ENCODE peak calls at places on chromosomes 2 and 18, in five cellular contexts. V, J, C, Q and F are unnamed samples.

GRCh38 chr2:120415060-120415459 is 69.1 kb downstream of the INHBB start:
- DNase-seq in V (no peak), J (no peak), C (no peak), Q (no peak), F (no peak)

GRCh38 chr2:128329607-128330006 is 10.9 kb upstream of the HS6ST1 start:
- DNase-seq in V (peak), J (no peak), C (no peak), Q (no peak), F (no peak)

GRCh38 chr18:77250926-77251729 is 1.5 kb downstream of the GALR1 start:
- DNase-seq in V (peak), J (no peak), C (no peak), Q (no peak), F (no peak)

GRCh38 chr2:70472256-70472905 is 81.2 kb downstream of the TGFA start:
- DNase-seq in V (peak), J (no peak), C (no peak), Q (no peak), F (no peak)

GRCh38 chr2:16069933-16070647 is 129.7 kb downstream of the MYCN start:
- DNase-seq in V (no peak), J (no peak), C (no peak), Q (no peak), F (no peak)

GRCh38 chr2:180722551-180723239 is 257.7 kb upstream of the UBE2E3 start:
- DNase-seq in V (peak), J (no peak), C (no peak), Q (no peak), F (no peak)

GRCh38 chr18:48542513-48543181 is 3.8 kb downstream of the CTIF start:
- DNase-seq in V (no peak), J (peak), C (no peak), Q (no peak), F (no peak)

GRCh38 chr2:10478298-10478625 is 30.1 kb upstream of the ODC1 start:
- DNase-seq in V (no peak), J (no peak), C (no peak), Q (no peak), F (no peak)

GRCh38 chr2:206211657-206212255 is 52.1 kb downstream of the EEF1B2 start:
- DNase-seq in V (peak), J (no peak), C (no peak), Q (no peak), F (no peak)

GRCh38 chr2:30990176-30990575 is 148.1 kb downstream of the GALNT14 start:
- DNase-seq in V (no peak), J (no peak), C (no peak), Q (no peak), F (no peak)

GRCh38 chr2:221571391-221572179 is 519 bp downstream of the EPHA4 start:
- DNase-seq in V (peak), J (peak), C (peak), Q (peak), F (peak)

GRCh38 chr2:143264851-143265250 is 135.6 kb downstream of the ARHGAP15 start:
- DNase-seq in V (peak), J (no peak), C (no peak), Q (no peak), F (no peak)

GRCh38 chr2:229445501-229446294 is 174.6 kb upstream of the PID1 start:
- DNase-seq in V (peak), J (no peak), C (no peak), Q (no peak), F (no peak)

GRCh38 chr2:65818873-65819451 is 386.6 kb upstream of the SPRED2 start:
- DNase-seq in V (no peak), J (no peak), C (no peak), Q (no peak), F (no peak)

GRCh38 chr2:45919711-45920111 is 268.2 kb downstream of the PRKCE start:
- DNase-seq in V (no peak), J (no peak), C (no peak), Q (no peak), F (no peak)

GRCh38 chr2:241632478-241633325 is 4.3 kb downstream of the THAP4 start:
- DNase-seq in V (no peak), J (no peak), C (no peak), Q (no peak), F (no peak)

GRCh38 chr2:174247474-174248186 is 702 bp downstream of the OLA1 start:
- DNase-seq in V (peak), J (no peak), C (no peak), Q (peak), F (no peak)

GRCh38 chr2:38187416-38188127 is 111.6 kb upstream of the CYP1B1 start:
- DNase-seq in V (peak), J (peak), C (no peak), Q (peak), F (no peak)

GRCh38 chr18:45374878-45375630 is 240.2 kb upstream of the SLC14A2 start:
- DNase-seq in V (no peak), J (no peak), C (no peak), Q (no peak), F (no peak)

GRCh38 chr2:62208758-62209114 is 12.8 kb downstream of the B3GNT2 start:
- DNase-seq in V (no peak), J (no peak), C (peak), Q (no peak), F (peak)

GRCh38 chr18:45715212-45715780 is 8.7 kb upstream of the SLC14A1 start:
- DNase-seq in V (no peak), J (no peak), C (no peak), Q (no peak), F (no peak)

GRCh38 chr2:129661942-129662341 is 317.5 kb upstream of the RAB6C start:
- DNase-seq in V (no peak), J (no peak), C (no peak), Q (no peak), F (no peak)

GRCh38 chr2:237673130-237673921 is 45.9 kb downstream of the LRRFIP1 start:
- DNase-seq in V (no peak), J (no peak), C (peak), Q (peak), F (peak)

GRCh38 chr2:212001280-212001679 is 537.3 kb downstream of the ERBB4 start:
- DNase-seq in V (no peak), J (no peak), C (no peak), Q (no peak), F (no peak)

GRCh38 chr2:233764264-233764663 is 4.2 kb downstream of the UGT1A1 start:
- DNase-seq in V (peak), J (peak), C (no peak), Q (peak), F (no peak)

GRCh38 chr2:38178556-38179419 is 102.8 kb upstream of the CYP1B1 start:
- DNase-seq in V (peak), J (no peak), C (no peak), Q (no peak), F (no peak)

GRCh38 chr2:73043279-73043678 is 28.2 kb downstream of the SFXN5 start:
- DNase-seq in V (no peak), J (no peak), C (no peak), Q (no peak), F (no peak)

GRCh38 chr2:239156516-239157265 is 244.1 kb downstream of the HDAC4 start:
- DNase-seq in V (no peak), J (peak), C (no peak), Q (no peak), F (no peak)

GRCh38 chr18:26460449-26461091 is 87.8 kb downstream of the KCTD1 start:
- DNase-seq in V (peak), J (no peak), C (no peak), Q (no peak), F (no peak)

GRCh38 chr2:55223958-55224760 is 7.9 kb downstream of the CLHC1 start:
- DNase-seq in V (no peak), J (no peak), C (no peak), Q (no peak), F (no peak)

GRCh38 chr2:17857016-17857415 is 21.5 kb upstream of the KCNS3 start:
- DNase-seq in V (no peak), J (no peak), C (no peak), Q (no peak), F (no peak)

GRCh38 chr2:239953418-239954061 is 71.6 kb downstream of the NDUFA10 start:
- DNase-seq in V (peak), J (no peak), C (no peak), Q (no peak), F (no peak)